ENCODE peak calls at places on chromosomes 3 and 15, in four cellular contexts. X is tibial artery, M is heart left ventricle, T is suprapubic skin. A is an unnamed sample.

GRCh38 chr3:188362405-188362831 is 208.5 kb downstream of the LPP start:
- DNase-seq in M (no peak), X (no peak), T (no peak), A (no peak)

GRCh38 chr3:113631573-113631972 is 64.9 kb downstream of the USF3 start:
- DNase-seq in T (no peak), X (no peak), M (no peak), A (no peak)

GRCh38 chr3:14471690-14472089 is 68.5 kb downstream of the GRIP2 start:
- DNase-seq in T (no peak), M (no peak), X (no peak), A (no peak)

GRCh38 chr3:141413387-141414140 is 45.3 kb downstream of the ZBTB38 start:
- DNase-seq in M (no peak), T (no peak), X (no peak), A (no peak)

GRCh38 chr3:147379651-147380050 is 26.7 kb downstream of the ZIC4 start:
- DNase-seq in X (no peak), T (no peak), M (no peak), A (no peak)

GRCh38 chr3:28347374-28348285 is 891 bp upstream of the ZCWPW2 start:
- DNase-seq in X (no peak), T (no peak), M (no peak), A (no peak)

GRCh38 chr3:33218446-33219174 is at the start of gene SUSD5:
- DNase-seq in T (no peak), M (no peak), X (no peak), A (peak; percentile 58)

GRCh38 chr3:181265750-181266333 is 276.3 kb upstream of the DNAJC19 start:
- DNase-seq in T (no peak), M (no peak), X (no peak), A (no peak)

GRCh38 chr15:63283126-63283525 is 5.7 kb downstream of the APH1B start:
- DNase-seq in X (peak; percentile 40), M (peak; percentile 33), T (no peak), A (no peak)

GRCh38 chr3:183210341-183210740 is 42.7 kb upstream of the B3GNT5 start:
- DNase-seq in X (no peak), T (no peak), M (no peak), A (no peak)

GRCh38 chr15:88624156-88624970 is 3.2 kb downstream of the AEN start:
- DNase-seq in T (no peak), X (no peak), M (no peak), A (no peak)

GRCh38 chr3:124381565-124382333 is 348.5 kb upstream of the UMPS start:
- DNase-seq in T (no peak), X (no peak), M (no peak), A (no peak)

DNA sequence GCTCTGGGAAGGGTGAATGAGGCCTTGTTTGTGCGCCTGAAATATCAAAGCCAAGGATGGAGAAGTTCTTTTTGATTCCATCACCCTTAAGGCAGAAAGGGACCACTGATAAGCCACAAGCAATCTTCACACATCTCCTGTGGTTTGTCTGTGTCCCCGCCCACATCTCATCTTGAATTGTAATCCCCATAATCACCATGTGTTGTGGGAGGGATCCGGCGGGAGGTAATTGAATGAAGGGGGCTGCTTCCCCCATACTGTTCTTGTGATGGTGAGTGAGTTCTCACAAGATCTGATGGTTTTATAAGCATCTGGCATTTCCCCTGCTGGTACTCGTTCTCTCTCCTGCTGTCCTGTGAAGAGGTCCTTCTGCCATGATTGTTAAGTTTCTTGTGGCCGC is 329.6 kb upstream of the RGMA start:
- DNase-seq in X (no peak), M (no peak), T (no peak), A (no peak)
- H3K27me3 ChIP-seq in X (peaks cover 4% of the 10 kb centered on the region), M (no peaks in the 10 kb centered on the region), T (no peaks in the 10 kb centered on the region), A (no peaks in the 10 kb centered on the region)

GRCh38 chr3:66432767-66433521 is 67.9 kb downstream of the LRIG1 start:
- DNase-seq in X (no peak), T (no peak), M (no peak), A (no peak)
- H3K4me1 ChIP-seq in X (peaks cover 75% of the 10 kb centered on the region), T (peaks cover 61% of the 10 kb centered on the region), M (peaks cover 50% of the 10 kb centered on the region), A (peaks cover 23% of the 10 kb centered on the region)

DNA sequence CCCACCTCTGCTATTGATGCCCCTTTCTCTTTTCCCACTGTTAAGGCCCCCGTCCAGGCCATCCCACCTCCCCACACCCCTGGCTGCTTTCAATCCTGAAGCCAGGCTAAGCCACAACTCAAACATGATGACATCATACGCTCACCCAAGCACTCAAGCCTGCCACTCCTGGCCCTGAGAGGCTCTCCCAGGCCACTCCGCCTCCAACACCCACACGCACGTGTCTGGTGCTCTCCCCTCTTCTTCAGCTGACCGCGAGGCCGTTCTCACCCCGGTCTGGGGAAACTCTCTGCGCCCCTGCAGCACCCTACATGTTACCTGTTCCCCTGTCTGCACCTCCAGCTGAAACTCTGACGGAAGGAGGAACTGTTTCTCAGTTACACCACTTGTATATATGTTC is 6.2 kb downstream of the ZXDC start:
- DNase-seq in T (peak; percentile 40), M (no peak), X (peak; percentile 8), A (peak; percentile 34)
- H3K4me3 ChIP-seq in T (no peak overlapping the region), M (no peak overlapping the region), X (no peak overlapping the region), A (no peak overlapping the region)

GRCh38 chr3:42037318-42037945 is 53.7 kb upstream of the TRAK1 start:
- DNase-seq in T (no peak), M (no peak), X (no peak), A (no peak)
- H3K27me3 ChIP-seq in T (no peaks in the 10 kb centered on the region), M (no peaks in the 10 kb centered on the region), X (no peaks in the 10 kb centered on the region), A (no peaks in the 10 kb centered on the region)

GRCh38 chr3:189914799-189915198 is 205.9 kb downstream of the P3H2 start:
- DNase-seq in M (no peak), T (no peak), X (peak; percentile 28), A (peak; percentile 58)
- H3K4me1 ChIP-seq in M (no peaks in the 10 kb centered on the region), T (peaks cover 11% of the 10 kb centered on the region), X (no peaks in the 10 kb centered on the region), A (peaks cover 52% of the 10 kb centered on the region)